ENCODE peak calls at places on chromosomes 6 and 20, in five cellular contexts. One of them, this sample, is unnamed.

GRCh38 chr6:82251942-82252341 is 4.4 kb upstream of the IBTK start:
- DNase-seq in heart right ventricle: no peak
- DNase-seq in heart left ventricle: no peak
- DNase-seq in IMR-90: peak; percentile 54
- DNase-seq in Panc1: no peak
- DNase-seq in this sample: no peak

GRCh38 chr20:35294293-35294685 is 2.1 kb upstream of the FAM83C start:
- DNase-seq in heart right ventricle: no peak
- DNase-seq in heart left ventricle: peak; percentile 16
- DNase-seq in IMR-90: no peak
- DNase-seq in Panc1: no peak
- DNase-seq in this sample: no peak

GRCh38 chr20:12166053-12166717 is 248.5 kb downstream of the BTBD3 start:
- DNase-seq in heart right ventricle: peak; percentile 70
- DNase-seq in heart left ventricle: peak; percentile 55
- DNase-seq in IMR-90: peak; percentile 95
- DNase-seq in Panc1: no peak
- DNase-seq in this sample: peak; percentile 67

GRCh38 chr20:2773812-2774211 is 26.6 kb downstream of the CPXM1 start:
- DNase-seq in heart right ventricle: no peak
- DNase-seq in heart left ventricle: no peak
- DNase-seq in IMR-90: no peak
- DNase-seq in Panc1: no peak
- DNase-seq in this sample: no peak

GRCh38 chr6:132132420-132132819 is 181.2 kb upstream of the CCN2 start:
- DNase-seq in heart right ventricle: no peak
- DNase-seq in heart left ventricle: no peak
- DNase-seq in IMR-90: peak; percentile 58
- DNase-seq in Panc1: no peak
- DNase-seq in this sample: no peak

GRCh38 chr6:157278171-157278570 is 45.1 kb downstream of the TMEM242 start:
- DNase-seq in heart right ventricle: no peak
- DNase-seq in heart left ventricle: no peak
- DNase-seq in IMR-90: no peak
- DNase-seq in Panc1: no peak
- DNase-seq in this sample: no peak

GRCh38 chr6:107862383-107862782 is 38.3 kb upstream of the SCML4 start:
- DNase-seq in heart right ventricle: no peak
- DNase-seq in heart left ventricle: no peak
- DNase-seq in IMR-90: no peak
- DNase-seq in Panc1: no peak
- DNase-seq in this sample: no peak

GRCh38 chr6:122180132-122180531 is 219.3 kb upstream of the HSF2 start:
- DNase-seq in heart right ventricle: no peak
- DNase-seq in heart left ventricle: no peak
- DNase-seq in IMR-90: peak; percentile 13
- DNase-seq in Panc1: no peak
- DNase-seq in this sample: no peak

GRCh38 chr6:43779864-43780260 is 9.9 kb downstream of the VEGFA start:
- DNase-seq in heart right ventricle: no peak
- DNase-seq in heart left ventricle: no peak
- DNase-seq in IMR-90: no peak
- DNase-seq in Panc1: no peak
- DNase-seq in this sample: no peak

GRCh38 chr6:51568771-51569170 is 518.6 kb downstream of the PKHD1 start:
- DNase-seq in heart right ventricle: no peak
- DNase-seq in heart left ventricle: no peak
- DNase-seq in IMR-90: no peak
- DNase-seq in Panc1: no peak
- DNase-seq in this sample: no peak

GRCh38 chr20:31967830-31968249 is at the start of gene XKR7:
- DNase-seq in heart right ventricle: no peak
- DNase-seq in heart left ventricle: no peak
- DNase-seq in IMR-90: no peak
- DNase-seq in Panc1: no peak
- DNase-seq in this sample: no peak

GRCh38 chr20:20367681-20368413 is at the start of gene INSM1:
- DNase-seq in heart right ventricle: no peak
- DNase-seq in heart left ventricle: no peak
- DNase-seq in IMR-90: no peak
- DNase-seq in Panc1: no peak
- DNase-seq in this sample: no peak

GRCh38 chr6:39961178-39961577 is 26.9 kb upstream of the MOCS1 start:
- DNase-seq in heart right ventricle: no peak
- DNase-seq in heart left ventricle: peak; percentile 68
- DNase-seq in IMR-90: peak; percentile 47
- DNase-seq in Panc1: no peak
- DNase-seq in this sample: peak; percentile 25

GRCh38 chr6:44775121-44775520 is 387.6 kb downstream of the CDC5L start:
- DNase-seq in heart right ventricle: no peak
- DNase-seq in heart left ventricle: no peak
- DNase-seq in IMR-90: no peak
- DNase-seq in Panc1: no peak
- DNase-seq in this sample: no peak

GRCh38 chr6:52423971-52424381 is 3.8 kb downstream of the EFHC1 start:
- DNase-seq in heart right ventricle: peak; percentile 30
- DNase-seq in heart left ventricle: no peak
- DNase-seq in IMR-90: peak; percentile 90
- DNase-seq in Panc1: no peak
- DNase-seq in this sample: no peak

GRCh38 chr6:7728855-7729590 is 3.1 kb downstream of the BMP6 start:
- DNase-seq in heart right ventricle: no peak
- DNase-seq in heart left ventricle: no peak
- DNase-seq in IMR-90: no peak
- DNase-seq in Panc1: no peak
- DNase-seq in this sample: no peak

GRCh38 chr20:57702521-57702920 is 7.3 kb downstream of the PMEPA1 start:
- DNase-seq in heart right ventricle: no peak
- DNase-seq in heart left ventricle: no peak
- DNase-seq in IMR-90: no peak
- DNase-seq in Panc1: no peak
- DNase-seq in this sample: no peak

GRCh38 chr6:149033454-149034241 is 283.9 kb upstream of the TAB2 start:
- DNase-seq in heart right ventricle: no peak
- DNase-seq in heart left ventricle: no peak
- DNase-seq in IMR-90: no peak
- DNase-seq in Panc1: no peak
- DNase-seq in this sample: no peak
- H3K4me3 ChIP-seq in heart right ventricle: no peak overlapping the region
- H3K4me3 ChIP-seq in heart left ventricle: no peak overlapping the region
- H3K4me3 ChIP-seq in IMR-90: no peak overlapping the region
- H3K4me3 ChIP-seq in Panc1: no peak overlapping the region
- H3K4me3 ChIP-seq in this sample: no peak overlapping the region

DNA sequence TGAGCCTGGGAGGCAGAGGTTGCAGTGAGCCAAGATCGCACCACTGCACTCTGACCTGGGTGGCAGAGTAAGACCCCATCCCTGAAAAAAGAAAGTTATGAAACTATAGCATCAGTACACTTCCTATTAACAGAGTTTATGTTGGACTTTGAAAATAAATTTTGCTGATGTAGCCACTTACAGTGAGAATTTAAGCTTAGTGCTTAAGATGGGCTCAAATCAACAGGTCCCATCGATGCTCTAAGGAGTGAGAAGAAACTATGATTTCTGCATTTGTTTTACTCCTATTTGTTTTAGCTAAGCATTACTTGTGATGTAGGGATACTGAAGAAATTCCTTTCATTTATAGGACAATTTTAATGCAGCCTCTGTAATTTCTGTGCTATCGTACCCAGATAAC is 93.3 kb upstream of the CLDN20 start:
- DNase-seq in heart right ventricle: no peak
- DNase-seq in heart left ventricle: no peak
- DNase-seq in IMR-90: no peak
- DNase-seq in Panc1: no peak
- DNase-seq in this sample: no peak
- H3K4me3 ChIP-seq in heart right ventricle: no peak overlapping the region
- H3K4me3 ChIP-seq in heart left ventricle: no peak overlapping the region
- H3K4me3 ChIP-seq in IMR-90: no peak overlapping the region
- H3K4me3 ChIP-seq in Panc1: no peak overlapping the region
- H3K4me3 ChIP-seq in this sample: no peak overlapping the region

DNA sequence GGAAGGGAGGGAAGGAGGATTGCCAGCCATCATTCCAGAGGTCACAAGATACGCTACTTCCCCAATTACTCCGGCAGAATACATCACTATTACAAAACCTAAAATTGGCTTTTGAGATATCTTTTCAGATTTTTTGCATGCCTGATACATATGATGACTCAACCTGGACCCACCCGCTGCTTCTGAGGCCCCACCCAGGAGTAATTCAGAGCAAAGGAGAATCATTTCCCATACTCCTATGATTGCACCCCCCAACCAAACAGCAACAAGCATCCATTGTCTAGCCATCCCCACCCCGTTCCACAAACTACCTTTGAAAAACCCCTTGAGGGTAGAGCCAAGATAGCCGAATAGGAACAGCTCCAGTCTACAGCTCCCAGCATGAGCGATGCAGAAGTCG is 163.5 kb upstream of the GJE1 start:
- DNase-seq in heart right ventricle: no peak
- DNase-seq in heart left ventricle: no peak
- DNase-seq in IMR-90: no peak
- DNase-seq in Panc1: no peak
- DNase-seq in this sample: no peak
- H3K4me3 ChIP-seq in heart right ventricle: no peak overlapping the region
- H3K4me3 ChIP-seq in heart left ventricle: no peak overlapping the region
- H3K4me3 ChIP-seq in IMR-90: no peak overlapping the region
- H3K4me3 ChIP-seq in Panc1: no peak overlapping the region
- H3K4me3 ChIP-seq in this sample: no peak overlapping the region

GRCh38 chr6:5081955-5082354 is 3.2 kb upstream of the PPP1R3G start:
- DNase-seq in heart right ventricle: no peak
- DNase-seq in heart left ventricle: no peak
- DNase-seq in IMR-90: peak; percentile 31
- DNase-seq in Panc1: no peak
- DNase-seq in this sample: no peak
- H3K4me3 ChIP-seq in heart right ventricle: no peak overlapping the region
- H3K4me3 ChIP-seq in heart left ventricle: no peak overlapping the region
- H3K4me3 ChIP-seq in IMR-90: no peak overlapping the region
- H3K4me3 ChIP-seq in Panc1: no peak overlapping the region
- H3K4me3 ChIP-seq in this sample: no peak overlapping the region

DNA sequence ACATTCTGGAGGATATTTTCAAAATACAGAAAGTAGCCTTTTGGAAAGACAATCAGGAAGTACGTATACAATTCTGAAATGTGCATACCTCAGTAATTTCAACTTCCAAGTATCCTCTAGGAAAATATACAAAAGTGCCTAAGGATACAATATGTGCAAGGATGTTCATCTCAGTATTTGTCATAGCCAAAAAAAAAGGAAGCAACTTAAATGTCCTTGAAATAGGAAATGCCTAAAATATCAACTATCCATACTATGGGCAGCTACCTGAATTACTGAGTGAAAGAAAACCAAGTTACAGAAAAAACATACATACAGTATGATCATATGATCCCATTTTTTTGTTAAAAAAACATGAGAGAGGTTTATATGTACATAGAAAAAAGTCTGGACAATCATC is 1.5 kb downstream of the PPIL1 start:
- DNase-seq in heart right ventricle: no peak
- DNase-seq in heart left ventricle: no peak
- DNase-seq in IMR-90: no peak
- DNase-seq in Panc1: no peak
- DNase-seq in this sample: no peak
- H3K4me3 ChIP-seq in heart right ventricle: no peak overlapping the region
- H3K4me3 ChIP-seq in heart left ventricle: no peak overlapping the region
- H3K4me3 ChIP-seq in IMR-90: no peak overlapping the region
- H3K4me3 ChIP-seq in Panc1: no peak overlapping the region
- H3K4me3 ChIP-seq in this sample: peak overlapping the region; percentile 88

GRCh38 chr6:11710968-11711643 is 67.5 kb downstream of the ADTRP start:
- DNase-seq in heart right ventricle: no peak
- DNase-seq in heart left ventricle: no peak
- DNase-seq in IMR-90: no peak
- DNase-seq in Panc1: no peak
- DNase-seq in this sample: no peak
- H3K4me3 ChIP-seq in heart right ventricle: no peak overlapping the region
- H3K4me3 ChIP-seq in heart left ventricle: no peak overlapping the region
- H3K4me3 ChIP-seq in IMR-90: no peak overlapping the region
- H3K4me3 ChIP-seq in Panc1: no peak overlapping the region
- H3K4me3 ChIP-seq in this sample: no peak overlapping the region

GRCh38 chr6:163354779-163355431 is 59.6 kb upstream of the QKI start:
- DNase-seq in heart right ventricle: peak; percentile 75
- DNase-seq in heart left ventricle: peak; percentile 86
- DNase-seq in IMR-90: peak; percentile 28
- DNase-seq in Panc1: no peak
- DNase-seq in this sample: peak; percentile 73

GRCh38 chr6:163355471-163355991 is 59.0 kb upstream of the QKI start:
- DNase-seq in heart right ventricle: peak; percentile 85
- DNase-seq in heart left ventricle: peak; percentile 87
- DNase-seq in IMR-90: peak; percentile 67
- DNase-seq in Panc1: no peak
- DNase-seq in this sample: peak; percentile 78

GRCh38 chr6:163352011-163352685 is 62.4 kb upstream of the QKI start:
- DNase-seq in heart right ventricle: no peak
- DNase-seq in heart left ventricle: no peak
- DNase-seq in IMR-90: no peak
- DNase-seq in Panc1: no peak
- DNase-seq in this sample: no peak

GRCh38 chr6:163354085-163354484 is 60.4 kb upstream of the QKI start:
- DNase-seq in heart right ventricle: no peak
- DNase-seq in heart left ventricle: no peak
- DNase-seq in IMR-90: peak; percentile 21
- DNase-seq in Panc1: no peak
- DNase-seq in this sample: no peak

DNA sequence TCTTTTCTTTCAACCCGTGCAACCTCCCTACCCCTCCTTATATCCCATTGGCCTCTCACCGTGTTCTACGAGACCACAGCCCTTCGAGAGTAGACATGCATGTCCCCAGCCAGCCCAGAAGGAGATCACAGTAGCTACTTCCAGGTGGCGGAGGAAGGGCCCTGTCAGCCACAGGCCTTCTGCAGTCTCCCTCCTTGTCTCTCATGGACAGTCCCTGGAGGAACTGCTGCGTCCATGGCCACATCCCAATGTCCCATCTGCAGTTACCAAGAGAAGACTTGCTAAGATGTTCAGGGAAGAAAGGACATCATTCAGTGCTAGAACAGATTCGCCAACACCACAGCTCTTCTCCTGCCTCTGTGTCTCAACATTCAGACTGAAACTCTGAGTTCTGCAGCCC is 61.6 kb upstream of the QKI start:
- DNase-seq in heart right ventricle: no peak
- DNase-seq in heart left ventricle: no peak
- DNase-seq in IMR-90: no peak
- DNase-seq in Panc1: no peak
- DNase-seq in this sample: no peak
- H3K4me3 ChIP-seq in heart right ventricle: no peak overlapping the region
- H3K4me3 ChIP-seq in heart left ventricle: no peak overlapping the region
- H3K4me3 ChIP-seq in IMR-90: no peak overlapping the region
- H3K4me3 ChIP-seq in Panc1: no peak overlapping the region
- H3K4me3 ChIP-seq in this sample: no peak overlapping the region

GRCh38 chr6:36444470-36444869 is 1.7 kb downstream of the KCTD20 start:
- DNase-seq in heart right ventricle: no peak
- DNase-seq in heart left ventricle: no peak
- DNase-seq in IMR-90: peak; percentile 86
- DNase-seq in Panc1: no peak
- DNase-seq in this sample: no peak
- H3K4me3 ChIP-seq in heart right ventricle: peak overlapping the region; percentile 93
- H3K4me3 ChIP-seq in heart left ventricle: peak overlapping the region; percentile 85
- H3K4me3 ChIP-seq in IMR-90: peak overlapping the region; percentile 89
- H3K4me3 ChIP-seq in Panc1: peak overlapping the region; percentile 92
- H3K4me3 ChIP-seq in this sample: peak overlapping the region; percentile 95